ENCODE peak calls at places on chromosomes 16 and 17, in four cellular contexts. B, L, C and Q are unnamed samples.

GRCh38 chr17:1573932-1574696 is 11.5 kb upstream of the PITPNA start:
- DNase-seq in C (peak; percentile 71), L (peak; percentile 61), B (peak; percentile 96), Q (peak; percentile 88)

GRCh38 chr17:46878055-46878454 is 26.7 kb downstream of the WNT9B start:
- DNase-seq in C (peak; percentile 6), B (peak; percentile 64), L (no peak), Q (peak; percentile 7)

GRCh38 chr17:61645898-61646297 is 54.9 kb upstream of the NACA2 start:
- DNase-seq in L (no peak), B (no peak), C (no peak), Q (no peak)

GRCh38 chr16:86252596-86252995 is 257.7 kb upstream of the FOXF1 start:
- DNase-seq in B (no peak), C (no peak), L (no peak), Q (no peak)

GRCh38 chr16:81846105-81846504 is 67.0 kb downstream of the PLCG2 start:
- DNase-seq in C (no peak), L (no peak), B (no peak), Q (no peak)

GRCh38 chr16:11035096-11035495 is 90.7 kb downstream of the CLEC16A start:
- DNase-seq in L (no peak), B (no peak), C (no peak), Q (no peak)

GRCh38 chr16:47567321-47567720 is 106.2 kb downstream of the PHKB start:
- DNase-seq in B (no peak), L (no peak), C (no peak), Q (no peak)

GRCh38 chr17:67469208-67469980 is 92.3 kb downstream of the PITPNC1 start:
- DNase-seq in L (no peak), B (no peak), C (no peak), Q (no peak)

GRCh38 chr17:57750109-57750845 is 5.2 kb upstream of the CCDC182 start:
- DNase-seq in L (no peak), C (no peak), B (no peak), Q (no peak)

GRCh38 chr16:12904041-12904671 is 2.8 kb downstream of the SHISA9 start:
- DNase-seq in L (no peak), B (no peak), C (no peak), Q (no peak)

GRCh38 chr17:10105513-10106001 is 92.8 kb downstream of the GAS7 start:
- DNase-seq in B (peak; percentile 61), C (no peak), L (no peak), Q (no peak)

GRCh38 chr16:35562471-35562870 is 2103.1 kb downstream of the TP53TG3F start:
- DNase-seq in C (no peak), B (no peak), L (peak; percentile 3), Q (no peak)

GRCh38 chr17:19724501-19725420 is 8.4 kb upstream of the SLC47A2 start:
- DNase-seq in L (peak; percentile 45), B (peak; percentile 80), C (no peak), Q (peak; percentile 31)

GRCh38 chr17:48110722-48111121 is 3.2 kb downstream of the SNX11 start:
- DNase-seq in C (no peak), B (no peak), L (no peak), Q (no peak)

GRCh38 chr17:33127706-33128105 is 136.1 kb downstream of the SPACA3 start:
- DNase-seq in L (no peak), B (no peak), C (no peak), Q (no peak)

GRCh38 chr16:79628501-79628975 is 28.0 kb upstream of the MAF start:
- DNase-seq in L (no peak), B (no peak), C (no peak), Q (no peak)

GRCh38 chr17:42276359-42276608 is at the start of gene STAT5B:
- DNase-seq in L (no peak), C (peak; percentile 53), B (peak; percentile 89), Q (peak; percentile 67)

GRCh38 chr17:75624714-75625345 is 8.4 kb upstream of the SMIM5 start:
- DNase-seq in C (no peak), L (no peak), B (no peak), Q (no peak)

GRCh38 chr16:79001156-79001997 is 599.2 kb downstream of the MAF start:
- DNase-seq in L (no peak), C (no peak), B (no peak), Q (peak; percentile 15)

GRCh38 chr16:57474671-57475661 is 11.3 kb downstream of the DOK4 start:
- DNase-seq in L (no peak), B (no peak), C (no peak), Q (no peak)

GRCh38 chr16:59432934-59433333 is 698.8 kb upstream of the GOT2 start:
- DNase-seq in L (no peak), B (no peak), C (peak; percentile 1), Q (no peak)

GRCh38 chr17:10292057-10292931 is 80.5 kb downstream of the MYH13 start:
- DNase-seq in B (peak; percentile 70), C (no peak), L (no peak), Q (no peak)

GRCh38 chr16:87765776-87766484 is at the start of gene KLHDC4:
- DNase-seq in L (peak; percentile 72), C (peak; percentile 83), B (peak; percentile 92), Q (peak; percentile 87)

GRCh38 chr16:75109732-75110243 is 6.8 kb downstream of the LDHD start:
- DNase-seq in C (peak; percentile 48), L (no peak), B (peak; percentile 88), Q (peak; percentile 67)

GRCh38 chr17:73591278-73592078 is 52.8 kb downstream of the SDK2 start:
- DNase-seq in L (no peak), C (no peak), B (no peak), Q (peak; percentile 14)